ENCODE peak calls at places on chromosomes 4 and X, in five cellular contexts. I, C, V, X and M are unnamed samples.

GRCh38 chr4:19971829-19972228 is 279.9 kb upstream of the SLIT2 start:
- DNase-seq in C (no peak), I (no peak), X (no peak), V (no peak), M (no peak)

GRCh38 chr4:26061248-26061986 is 147.4 kb downstream of the SMIM20 start:
- DNase-seq in C (no peak), I (peak; percentile 6), V (no peak), X (no peak), M (no peak)

GRCh38 chr4:80017125-80017854 is 55.7 kb downstream of the ANTXR2 start:
- DNase-seq in V (no peak), I (no peak), X (no peak), C (no peak), M (no peak)

GRCh38 chr4:141046255-141046654 is 87.0 kb downstream of the RNF150 start:
- DNase-seq in C (peak; percentile 29), I (peak; percentile 10), X (no peak), V (no peak), M (no peak)

GRCh38 chr4:48375651-48376291 is 34.4 kb downstream of the SLAIN2 start:
- DNase-seq in V (peak; percentile 31), X (no peak), C (no peak), I (peak; percentile 58), M (no peak)

GRCh38 chr4:3276961-3277360 is 15.9 kb upstream of the RGS12 start:
- DNase-seq in C (no peak), I (no peak), X (no peak), V (peak; percentile 25), M (no peak)

GRCh38 chr4:6195602-6196319 is 4.6 kb downstream of the JAKMIP1 start:
- DNase-seq in C (no peak), I (no peak), X (no peak), V (no peak), M (no peak)

GRCh38 chrX:118552501-118552900 is 56.9 kb downstream of the DOCK11 start:
- DNase-seq in I (no peak), V (no peak), X (no peak), C (no peak), M (no peak)

GRCh38 chr4:74516321-74516720 is 71.4 kb downstream of the AREG start:
- DNase-seq in V (no peak), X (no peak), C (no peak), I (no peak), M (no peak)

GRCh38 chrX:99933865-99934264 is 476.2 kb downstream of the PCDH19 start:
- DNase-seq in V (no peak), X (no peak), I (no peak), C (no peak), M (no peak)

GRCh38 chr4:11367371-11367770 is 61.3 kb downstream of the HS3ST1 start:
- DNase-seq in C (peak; percentile 91), X (peak; percentile 96), I (no peak), V (peak; percentile 59), M (peak; percentile 91)

GRCh38 chrX:3526084-3526483 is 179.6 kb upstream of the MXRA5 start:
- DNase-seq in V (no peak), X (no peak), I (no peak), C (no peak), M (no peak)

DNA sequence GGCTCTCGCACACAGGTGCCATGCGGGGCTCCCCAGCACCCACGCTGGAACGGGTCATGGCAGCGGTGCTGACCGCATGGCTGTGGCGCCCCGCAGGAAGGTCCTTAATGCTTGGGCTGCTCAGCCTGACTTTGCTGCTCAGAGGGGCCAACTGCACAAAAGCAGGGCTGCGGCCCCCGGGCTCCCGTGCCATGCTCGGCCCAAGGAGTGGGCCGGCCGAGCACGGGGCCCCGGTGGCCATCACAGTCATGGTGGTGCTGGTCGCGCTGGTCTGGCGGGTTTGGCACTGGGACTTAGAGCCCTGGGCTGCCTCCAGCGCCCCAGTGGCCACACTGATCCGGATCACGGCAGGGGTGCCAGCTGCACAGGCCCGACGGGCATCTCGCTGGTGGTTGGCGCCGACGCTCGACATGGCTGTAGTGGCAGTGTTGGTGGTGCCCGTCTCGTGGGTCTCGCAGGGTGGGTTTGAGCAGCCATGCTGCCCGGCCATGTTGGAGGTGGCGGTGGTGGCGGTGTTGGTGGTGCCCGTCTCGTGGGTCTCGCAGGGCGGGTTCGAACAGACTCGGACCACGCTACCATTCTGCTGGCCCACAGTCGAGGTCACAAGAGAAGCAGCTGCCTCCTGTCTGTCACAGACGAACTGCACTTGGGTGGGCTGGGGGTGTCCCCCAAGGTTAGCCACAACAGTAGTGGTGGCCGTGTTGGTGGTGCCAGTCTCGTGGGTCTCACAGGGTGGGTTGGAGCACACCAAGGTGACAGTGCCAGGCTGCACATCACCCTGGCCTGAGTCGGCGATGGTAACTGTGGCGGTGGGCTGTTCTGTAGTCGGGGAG is 10.4 kb upstream of the RENBP start:
- DNase-seq in V (no peak), I (no peak), C (no peak), X (no peak), M (no peak)
- TF ChIP-seq POLR2A in V (no peak), I (no peak), C (no peak), X (no peak), M (no peak)

GRCh38 chr4:127071443-127071842 is 561.3 kb upstream of the INTU start:
- DNase-seq in X (no peak), V (no peak), C (no peak), I (no peak), M (no peak)
- TF ChIP-seq CTCF in X (no peak), V (no peak), C (no peak), I (no peak), M (no peak)

DNA sequence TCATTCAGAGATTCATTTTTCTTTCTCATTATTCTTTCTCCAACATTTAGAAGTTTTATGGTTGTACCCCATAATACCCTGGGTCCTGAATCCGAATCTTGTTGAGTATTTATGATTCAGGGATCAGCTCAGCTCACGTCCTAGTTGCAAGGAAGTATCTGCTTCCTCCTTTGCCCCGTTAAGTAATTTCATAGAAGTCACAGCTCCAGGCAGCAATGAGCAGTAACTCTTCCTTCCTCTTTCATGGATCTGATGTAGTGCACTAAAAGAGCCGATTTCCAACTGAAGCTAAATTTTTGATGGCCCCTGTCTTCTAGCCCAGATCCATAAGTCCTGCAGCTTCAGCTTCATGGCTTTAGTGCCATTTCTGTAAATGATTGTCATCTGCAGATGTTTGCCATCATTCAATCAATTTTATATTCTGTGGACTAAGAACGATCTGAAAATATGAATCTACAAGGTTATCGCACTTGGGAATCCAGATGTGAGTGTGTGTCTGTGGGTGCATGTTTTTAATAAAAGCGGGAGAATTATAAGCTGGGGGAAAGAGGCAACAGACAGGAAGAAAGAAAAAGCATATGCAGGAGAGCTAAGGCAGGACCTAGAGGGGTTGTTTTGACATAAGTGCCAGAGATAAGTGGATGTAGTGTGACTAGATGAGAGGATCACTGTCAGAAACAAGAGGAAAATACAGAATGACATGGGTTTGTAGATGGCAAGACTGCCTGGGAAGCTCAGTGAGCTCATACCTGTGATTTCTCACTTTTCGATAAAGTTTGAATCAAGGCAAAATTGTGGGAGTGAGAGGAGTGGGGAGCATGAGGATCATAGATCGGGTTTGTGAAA is 17.5 kb downstream of the VEGFD start:
- DNase-seq in C (no peak), V (no peak), I (no peak), X (no peak), M (no peak)
- TF ChIP-seq EP300 in C (no peak), V (no peak), I (no peak), X (no peak), M (no peak)

DNA sequence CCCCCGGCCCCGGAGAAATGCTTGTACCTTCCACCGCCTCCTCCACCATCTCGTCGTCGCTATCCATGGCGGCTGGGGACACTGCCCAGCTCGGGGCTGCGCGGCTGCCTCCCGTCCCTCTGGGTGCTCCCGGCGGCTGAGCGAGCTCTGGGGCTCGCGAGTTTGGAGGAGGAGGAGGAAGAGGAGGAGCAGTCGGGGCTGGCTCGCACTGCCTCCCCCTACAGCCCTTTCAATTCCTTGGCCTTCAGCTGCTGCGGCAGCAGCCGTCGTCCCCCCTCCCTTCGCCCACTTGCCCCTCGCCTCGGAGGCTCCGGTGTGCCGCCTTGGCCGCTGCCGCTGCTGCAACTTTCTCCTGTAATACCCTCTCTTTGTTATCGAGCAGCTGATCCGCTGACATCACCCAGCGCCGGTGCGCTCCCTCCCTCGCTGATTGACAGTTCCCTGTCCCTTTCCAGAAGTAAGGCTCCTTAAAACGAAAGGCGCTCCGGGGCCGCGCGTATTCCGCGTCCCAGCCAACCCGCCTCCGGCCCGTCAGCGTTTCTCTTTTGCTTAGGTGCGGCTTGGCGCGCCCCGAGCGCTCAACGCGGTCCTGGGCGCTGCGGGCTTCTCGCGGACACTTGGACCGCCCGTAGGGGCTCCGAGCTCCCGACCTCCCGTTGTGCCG is at the start of gene SETD7:
- DNase-seq in X (peak; percentile 95), I (no peak), C (peak; percentile 82), V (peak; percentile 74), M (peak; percentile 63)
- TF ChIP-seq POLR2A in X (peak; percentile 50), I (no peak), C (peak; percentile 83), V (no peak), M (peak; percentile 86)

GRCh38 chr4:4379540-4380087 is 7.3 kb upstream of the NSG1 start:
- DNase-seq in X (no peak), I (no peak), C (no peak), V (no peak), M (no peak)
- TF ChIP-seq CTCF in X (no peak), I (no peak), C (no peak), V (no peak), M (no peak)

DNA sequence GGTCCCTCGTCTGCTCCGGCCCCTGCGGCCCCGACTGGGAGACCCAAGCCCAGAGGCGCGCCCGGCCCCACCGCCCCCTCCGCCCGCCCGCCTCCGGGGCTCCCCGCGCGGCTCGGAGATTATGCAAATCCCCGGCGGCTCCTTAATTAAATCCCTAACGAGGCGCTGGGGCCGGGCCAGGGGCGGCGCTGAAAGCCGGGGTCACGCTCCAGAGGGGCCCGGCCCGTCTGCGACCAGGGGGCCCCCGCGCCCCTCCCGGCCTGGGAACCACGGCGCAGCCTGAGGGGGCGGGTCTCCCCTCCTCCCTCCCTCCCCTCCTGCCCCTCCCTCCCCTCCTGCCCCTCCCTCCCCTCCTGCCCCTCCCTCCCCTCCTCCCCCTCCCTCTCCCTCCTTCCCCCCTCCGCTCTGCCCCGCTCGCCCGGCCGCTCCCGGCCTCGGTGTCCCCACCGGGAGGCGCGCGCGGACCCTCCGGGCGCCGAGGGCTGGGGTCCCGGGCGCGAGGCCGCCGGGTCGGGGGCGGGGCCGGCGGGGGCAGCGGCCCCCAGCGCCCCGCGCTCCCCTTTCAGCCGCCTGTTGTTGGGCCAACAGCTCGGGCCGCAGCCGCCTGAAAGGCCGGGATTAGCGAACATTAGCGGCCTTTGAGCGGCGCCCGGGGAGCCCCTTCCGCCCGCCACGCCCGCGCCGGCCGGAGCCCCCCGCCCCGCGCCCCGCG is 25.9 kb upstream of the FGFR3 start:
- DNase-seq in V (no peak), X (no peak), C (no peak), I (no peak), M (no peak)
- TF ChIP-seq EP300 in V (no peak), X (no peak), C (no peak), I (no peak), M (no peak)

DNA sequence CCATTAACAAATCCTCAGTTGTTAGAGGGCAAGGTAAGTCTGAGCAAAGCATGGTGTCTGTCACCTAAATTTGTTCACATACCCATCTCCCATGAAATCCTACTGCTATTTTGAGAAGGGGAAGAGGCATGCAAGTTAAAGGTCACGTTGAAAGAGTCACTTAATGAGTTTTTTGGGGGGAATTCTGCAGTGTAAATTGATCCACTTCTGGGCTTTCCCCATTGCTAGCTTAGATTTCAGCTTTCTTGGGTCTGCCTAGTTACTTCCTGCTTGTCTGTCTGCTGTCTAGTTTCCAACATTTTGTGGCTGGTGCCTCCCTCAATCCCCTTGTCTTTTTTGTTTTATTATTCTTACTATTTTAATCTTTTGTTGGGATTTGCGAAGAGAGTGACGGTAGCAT is 32.0 kb downstream of the CEP135 start:
- DNase-seq in I (no peak), X (no peak), V (no peak), C (no peak), M (no peak)
- TF ChIP-seq POLR2A in I (no peak), X (no peak), V (no peak), C (no peak), M (no peak)